ENCODE peak calls at places on chromosome 13, in six cellular contexts. One of them, this sample, is unnamed.

GRCh38 chr13:31276386-31276785 is 76.6 kb downstream of the B3GLCT start:
- DNase-seq in K562: no peak
- DNase-seq in HepG2: no peak
- DNase-seq in GM12878: no peak
- DNase-seq in GM12892: no peak
- DNase-seq in H1: no peak
- DNase-seq in this sample: no peak

GRCh38 chr13:43991773-43992201 is 112.1 kb downstream of the LACC1 start:
- DNase-seq in K562: no peak
- DNase-seq in HepG2: no peak
- DNase-seq in GM12878: no peak
- DNase-seq in GM12892: no peak
- DNase-seq in H1: no peak
- DNase-seq in this sample: no peak

GRCh38 chr13:106471957-106472543 is 63.4 kb downstream of the EFNB2 start:
- DNase-seq in K562: peak; percentile 8
- DNase-seq in HepG2: peak; percentile 1
- DNase-seq in GM12878: no peak
- DNase-seq in GM12892: peak; percentile 24
- DNase-seq in H1: peak; percentile 58
- DNase-seq in this sample: no peak

GRCh38 chr13:52980695-52981094 is 47.9 kb upstream of the OLFM4 start:
- DNase-seq in K562: no peak
- DNase-seq in HepG2: no peak
- DNase-seq in GM12878: no peak
- DNase-seq in GM12892: no peak
- DNase-seq in H1: no peak
- DNase-seq in this sample: no peak

GRCh38 chr13:76822691-76823267 is 63.4 kb downstream of the KCTD12 start:
- DNase-seq in K562: no peak
- DNase-seq in HepG2: no peak
- DNase-seq in GM12878: no peak
- DNase-seq in GM12892: no peak
- DNase-seq in H1: no peak
- DNase-seq in this sample: no peak

GRCh38 chr13:50589651-50590054 is 253.8 kb downstream of the DLEU7 start:
- DNase-seq in K562: no peak
- DNase-seq in HepG2: no peak
- DNase-seq in GM12878: no peak
- DNase-seq in GM12892: no peak
- DNase-seq in H1: no peak
- DNase-seq in this sample: no peak

GRCh38 chr13:51605698-51606097 is 21.4 kb downstream of the WDFY2 start:
- DNase-seq in K562: no peak
- DNase-seq in HepG2: no peak
- DNase-seq in GM12878: no peak
- DNase-seq in GM12892: no peak
- DNase-seq in H1: no peak
- DNase-seq in this sample: no peak

GRCh38 chr13:24911135-24911524 is 147.2 kb downstream of the RNF17 start:
- DNase-seq in K562: peak; percentile 52
- DNase-seq in HepG2: no peak
- DNase-seq in GM12878: no peak
- DNase-seq in GM12892: no peak
- DNase-seq in H1: no peak
- DNase-seq in this sample: no peak

GRCh38 chr13:45372189-45373115 is 31.5 kb upstream of the TPT1 start:
- DNase-seq in K562: no peak
- DNase-seq in HepG2: no peak
- DNase-seq in GM12878: no peak
- DNase-seq in GM12892: no peak
- DNase-seq in H1: no peak
- DNase-seq in this sample: no peak

GRCh38 chr13:37960427-37960826 is 90.9 kb upstream of the TRPC4 start:
- DNase-seq in K562: peak; percentile 41
- DNase-seq in HepG2: no peak
- DNase-seq in GM12878: no peak
- DNase-seq in GM12892: no peak
- DNase-seq in H1: no peak
- DNase-seq in this sample: no peak

GRCh38 chr13:64909184-64909583 is 2321.0 kb downstream of the PCDH9 start:
- DNase-seq in K562: no peak
- DNase-seq in HepG2: no peak
- DNase-seq in GM12878: no peak
- DNase-seq in GM12892: no peak
- DNase-seq in H1: no peak
- DNase-seq in this sample: no peak

GRCh38 chr13:110136660-110137585 is 170.0 kb downstream of the COL4A1 start:
- DNase-seq in K562: no peak
- DNase-seq in HepG2: no peak
- DNase-seq in GM12878: no peak
- DNase-seq in GM12892: no peak
- DNase-seq in H1: no peak
- DNase-seq in this sample: no peak

GRCh38 chr13:99383946-99384345 is 76.7 kb upstream of the GPR183 start:
- DNase-seq in K562: no peak
- DNase-seq in HepG2: no peak
- DNase-seq in GM12878: no peak
- DNase-seq in GM12892: no peak
- DNase-seq in H1: no peak
- DNase-seq in this sample: no peak

GRCh38 chr13:47904891-47905290 is 96.2 kb downstream of the SUCLA2 start:
- DNase-seq in K562: no peak
- DNase-seq in HepG2: no peak
- DNase-seq in GM12878: no peak
- DNase-seq in GM12892: no peak
- DNase-seq in H1: no peak
- DNase-seq in this sample: no peak

GRCh38 chr13:46712524-46712923 is 84.4 kb downstream of the ESD start:
- DNase-seq in K562: no peak
- DNase-seq in HepG2: no peak
- DNase-seq in GM12878: no peak
- DNase-seq in GM12892: no peak
- DNase-seq in H1: no peak
- DNase-seq in this sample: no peak

GRCh38 chr13:60837806-60838205 is 440.8 kb downstream of the TDRD3 start:
- DNase-seq in K562: no peak
- DNase-seq in HepG2: no peak
- DNase-seq in GM12878: no peak
- DNase-seq in GM12892: no peak
- DNase-seq in H1: no peak
- DNase-seq in this sample: no peak

GRCh38 chr13:59463023-59463422 is 700.7 kb downstream of the DIAPH3 start:
- DNase-seq in K562: no peak
- DNase-seq in HepG2: no peak
- DNase-seq in GM12878: no peak
- DNase-seq in GM12892: no peak
- DNase-seq in H1: no peak
- DNase-seq in this sample: no peak

GRCh38 chr13:52738719-52739467 is 727 bp downstream of the CNMD start:
- DNase-seq in K562: peak; percentile 22
- DNase-seq in HepG2: no peak
- DNase-seq in GM12878: no peak
- DNase-seq in GM12892: peak; percentile 43
- DNase-seq in H1: peak; percentile 82
- DNase-seq in this sample: peak; percentile 58

GRCh38 chr13:113209336-113209879 is at the start of gene CUL4A:
- DNase-seq in K562: peak; percentile 80
- DNase-seq in HepG2: peak; percentile 61
- DNase-seq in GM12878: no peak
- DNase-seq in GM12892: peak; percentile 53
- DNase-seq in H1: peak; percentile 59
- DNase-seq in this sample: peak; percentile 61
- TF ChIP-seq POLR2A in K562: no peak
- TF ChIP-seq POLR2A in HepG2: no peak
- TF ChIP-seq POLR2A in GM12878: peak; percentile 67
- TF ChIP-seq POLR2A in GM12892: no peak
- TF ChIP-seq POLR2A in H1: no peak
- TF ChIP-seq POLR2A in this sample: no peak

GRCh38 chr13:39023761-39024160 is 14.1 kb downstream of the PROSER1 start:
- DNase-seq in K562: no peak
- DNase-seq in HepG2: no peak
- DNase-seq in GM12878: no peak
- DNase-seq in GM12892: no peak
- DNase-seq in H1: no peak
- DNase-seq in this sample: no peak

GRCh38 chr13:39020853-39021462 is 16.9 kb downstream of the PROSER1 start:
- DNase-seq in K562: peak; percentile 11
- DNase-seq in HepG2: no peak
- DNase-seq in GM12878: no peak
- DNase-seq in GM12892: no peak
- DNase-seq in H1: no peak
- DNase-seq in this sample: no peak

GRCh38 chr13:39023316-39023715 is 14.6 kb downstream of the PROSER1 start:
- DNase-seq in K562: no peak
- DNase-seq in HepG2: no peak
- DNase-seq in GM12878: no peak
- DNase-seq in GM12892: no peak
- DNase-seq in H1: no peak
- DNase-seq in this sample: no peak

GRCh38 chr13:39025433-39025839 is 12.5 kb downstream of the PROSER1 start:
- DNase-seq in K562: no peak
- DNase-seq in HepG2: no peak
- DNase-seq in GM12878: no peak
- DNase-seq in GM12892: no peak
- DNase-seq in H1: no peak
- DNase-seq in this sample: no peak
- TF ChIP-seq POLR2AphosphoS5 in K562: no peak
- TF ChIP-seq POLR2AphosphoS5 in HepG2: no peak
- TF ChIP-seq POLR2AphosphoS5 in GM12878: no peak
- TF ChIP-seq POLR2AphosphoS5 in GM12892: no peak
- TF ChIP-seq POLR2AphosphoS5 in H1: no peak
- TF ChIP-seq POLR2AphosphoS5 in this sample: no peak

GRCh38 chr13:97921146-97921776 is 32.2 kb upstream of the IPO5 start:
- DNase-seq in K562: no peak
- DNase-seq in HepG2: no peak
- DNase-seq in GM12878: no peak
- DNase-seq in GM12892: no peak
- DNase-seq in H1: no peak
- DNase-seq in this sample: no peak
- TF ChIP-seq TAF1 in K562: no peak
- TF ChIP-seq TAF1 in HepG2: no peak
- TF ChIP-seq TAF1 in GM12878: no peak
- TF ChIP-seq TAF1 in GM12892: no peak
- TF ChIP-seq TAF1 in H1: no peak
- TF ChIP-seq TAF1 in this sample: no peak

GRCh38 chr13:20525144-20525600 is 485 bp downstream of the CRYL1 start:
- DNase-seq in K562: peak; percentile 30
- DNase-seq in HepG2: peak; percentile 15
- DNase-seq in GM12878: no peak
- DNase-seq in GM12892: no peak
- DNase-seq in H1: peak; percentile 77
- DNase-seq in this sample: no peak

GRCh38 chr13:20526664-20527063 is 1.0 kb upstream of the CRYL1 start:
- DNase-seq in K562: no peak
- DNase-seq in HepG2: peak; percentile 20
- DNase-seq in GM12878: no peak
- DNase-seq in GM12892: no peak
- DNase-seq in H1: no peak
- DNase-seq in this sample: no peak

GRCh38 chr13:20528451-20528850 is 2.8 kb upstream of the CRYL1 start:
- DNase-seq in K562: no peak
- DNase-seq in HepG2: no peak
- DNase-seq in GM12878: peak; percentile 47
- DNase-seq in GM12892: no peak
- DNase-seq in H1: no peak
- DNase-seq in this sample: no peak

GRCh38 chr13:20521388-20521787 is 4.3 kb downstream of the CRYL1 start:
- DNase-seq in K562: no peak
- DNase-seq in HepG2: no peak
- DNase-seq in GM12878: no peak
- DNase-seq in GM12892: no peak
- DNase-seq in H1: no peak
- DNase-seq in this sample: no peak

GRCh38 chr13:20525601-20526544 is at the start of gene CRYL1:
- DNase-seq in K562: peak; percentile 77
- DNase-seq in HepG2: peak; percentile 31
- DNase-seq in GM12878: peak; percentile 40
- DNase-seq in GM12892: peak; percentile 67
- DNase-seq in H1: peak; percentile 56
- DNase-seq in this sample: peak; percentile 57
- TF ChIP-seq POLR2A in K562: peak; percentile 67
- TF ChIP-seq POLR2A in HepG2: peak; percentile 72
- TF ChIP-seq POLR2A in GM12878: peak; percentile 86
- TF ChIP-seq POLR2A in GM12892: peak; percentile 62
- TF ChIP-seq POLR2A in H1: no peak
- TF ChIP-seq POLR2A in this sample: peak; percentile 73

GRCh38 chr13:79805317-79805716 is 324.4 kb downstream of the NDFIP2 start:
- DNase-seq in K562: no peak
- DNase-seq in HepG2: no peak
- DNase-seq in GM12878: no peak
- DNase-seq in GM12892: no peak
- DNase-seq in H1: no peak
- DNase-seq in this sample: no peak

GRCh38 chr13:79807554-79807953 is 326.6 kb downstream of the NDFIP2 start:
- DNase-seq in K562: no peak
- DNase-seq in HepG2: no peak
- DNase-seq in GM12878: no peak
- DNase-seq in GM12892: no peak
- DNase-seq in H1: no peak
- DNase-seq in this sample: no peak

GRCh38 chr13:79803939-79804487 is 323.1 kb downstream of the NDFIP2 start:
- DNase-seq in K562: no peak
- DNase-seq in HepG2: peak; percentile 21
- DNase-seq in GM12878: no peak
- DNase-seq in GM12892: no peak
- DNase-seq in H1: no peak
- DNase-seq in this sample: no peak

GRCh38 chr13:79808475-79808874 is 327.5 kb downstream of the NDFIP2 start:
- DNase-seq in K562: no peak
- DNase-seq in HepG2: no peak
- DNase-seq in GM12878: no peak
- DNase-seq in GM12892: no peak
- DNase-seq in H1: no peak
- DNase-seq in this sample: no peak

DNA sequence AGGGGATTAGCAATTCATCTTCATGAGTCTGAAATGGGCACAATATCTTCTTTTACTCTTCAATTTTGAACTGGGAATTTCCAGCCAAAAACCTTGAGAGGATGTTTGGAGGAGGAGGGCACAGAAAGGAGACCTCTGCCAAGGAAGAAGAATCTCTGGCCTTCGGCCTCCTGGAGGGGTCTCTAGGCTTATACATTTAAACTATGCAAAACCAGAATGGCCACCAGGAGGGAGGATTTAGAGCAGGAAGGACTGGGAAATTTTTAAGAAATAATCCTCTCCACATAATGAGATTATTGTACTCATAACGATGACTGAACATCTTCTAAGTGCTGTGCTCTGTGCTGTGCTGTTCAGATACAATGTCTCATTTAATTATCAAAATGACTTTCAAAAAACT is 325.9 kb downstream of the NDFIP2 start:
- DNase-seq in K562: no peak
- DNase-seq in HepG2: no peak
- DNase-seq in GM12878: no peak
- DNase-seq in GM12892: no peak
- DNase-seq in H1: no peak
- DNase-seq in this sample: no peak
- TF ChIP-seq POLR2AphosphoS5 in K562: no peak
- TF ChIP-seq POLR2AphosphoS5 in HepG2: no peak
- TF ChIP-seq POLR2AphosphoS5 in GM12878: no peak
- TF ChIP-seq POLR2AphosphoS5 in GM12892: no peak
- TF ChIP-seq POLR2AphosphoS5 in H1: no peak
- TF ChIP-seq POLR2AphosphoS5 in this sample: no peak

GRCh38 chr13:49569993-49570689 is 15.2 kb downstream of the RCBTB1 start:
- DNase-seq in K562: no peak
- DNase-seq in HepG2: no peak
- DNase-seq in GM12878: no peak
- DNase-seq in GM12892: no peak
- DNase-seq in H1: no peak
- DNase-seq in this sample: no peak
- TF ChIP-seq TAF1 in K562: no peak
- TF ChIP-seq TAF1 in HepG2: no peak
- TF ChIP-seq TAF1 in GM12878: no peak
- TF ChIP-seq TAF1 in GM12892: no peak
- TF ChIP-seq TAF1 in H1: no peak
- TF ChIP-seq TAF1 in this sample: no peak

This sample was measured in GM12891.